ENCODE peak calls at places on chromosomes 2 and 18, in four cellular contexts. W, A, T and J are unnamed samples. For H3K36me3, the result is how much of the 10 kb centered on the place peaks cover.

GRCh38 chr2:160613466-160614153 is 120.0 kb upstream of the RBMS1 start:
- DNase-seq in T (no peak), A (peak), W (peak), J (peak)

GRCh38 chr2:28293416-28293815 is 99.2 kb upstream of the FOSL2 start:
- DNase-seq in W (no peak), T (no peak), A (no peak), J (peak)

GRCh38 chr2:226738821-226739507 is 60.7 kb downstream of the IRS1 start:
- DNase-seq in T (no peak), W (no peak), A (no peak), J (no peak)

GRCh38 chr18:46550609-46551008 is 106.4 kb downstream of the LOXHD1 start:
- DNase-seq in W (no peak), A (no peak), T (no peak), J (no peak)

GRCh38 chr2:73101626-73102256 is 11.0 kb downstream of the RAB11FIP5 start:
- DNase-seq in A (no peak), T (no peak), W (peak), J (no peak)

GRCh38 chr2:159996792-159997546 is 65.4 kb downstream of the PLA2R1 start:
- DNase-seq in T (no peak), A (peak), W (peak), J (no peak)

GRCh38 chr2:85435220-85435958 is 16.9 kb downstream of the SH2D6 start:
- DNase-seq in A (no peak), T (no peak), W (no peak), J (no peak)

GRCh38 chr18:50967714-50968661 is at the start of gene ELAC1:
- DNase-seq in T (peak), A (peak), W (peak), J (peak)

GRCh38 chr2:2331905-2332280 is 818 bp upstream of the MYT1L start:
- DNase-seq in T (no peak), A (no peak), W (no peak), J (no peak)

DNA sequence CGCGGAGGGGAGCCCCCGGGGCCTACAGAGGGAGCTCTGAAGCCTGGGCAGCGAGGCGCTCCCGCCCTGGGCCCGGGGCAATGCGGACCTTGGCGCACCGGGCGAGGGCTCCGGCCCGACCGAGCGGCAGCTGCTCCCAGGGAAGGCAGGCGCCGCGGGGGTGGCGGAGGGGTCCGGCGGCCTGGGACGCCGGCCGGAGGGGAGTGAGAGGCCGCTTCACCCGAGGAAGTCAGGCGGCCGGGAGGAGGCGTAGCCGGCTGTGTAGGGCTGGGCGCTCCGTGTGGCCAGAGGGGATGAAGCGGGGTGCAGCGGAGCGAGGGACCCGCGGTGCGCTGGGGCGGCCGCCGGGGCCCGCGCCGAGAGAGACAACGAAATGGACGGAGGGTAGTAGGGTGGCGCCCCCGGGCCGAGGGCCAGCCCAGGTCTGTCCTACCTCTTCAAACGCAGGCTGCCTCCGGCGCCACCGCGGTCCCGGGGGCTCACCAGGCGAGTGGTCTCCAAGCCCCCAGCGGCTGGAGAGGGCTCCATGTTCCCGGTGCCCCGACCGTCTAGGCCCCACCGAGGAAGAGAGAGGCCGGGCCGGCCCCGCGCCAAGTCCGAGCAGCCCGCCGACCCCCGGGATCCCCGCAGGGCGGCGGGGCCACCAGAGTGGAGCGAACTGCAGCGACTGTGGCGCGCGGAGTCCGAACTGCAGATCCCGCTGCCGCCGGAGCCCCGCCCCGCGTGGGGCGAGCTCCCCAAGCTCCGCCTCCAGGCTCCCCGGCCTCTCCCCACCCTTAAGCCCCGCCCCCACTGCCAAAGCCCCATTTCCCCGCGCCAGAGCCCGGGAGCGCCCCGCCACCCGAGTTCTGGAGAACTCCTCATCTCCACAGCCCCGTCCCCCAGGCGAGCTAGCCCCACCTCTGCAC is at the start of gene SLC30A3:
- DNase-seq in T (peak), A (peak), W (no peak), J (peak)
- H3K9ac ChIP-seq in T (no peak), A (no peak), W (no peak), J (no peak)

GRCh38 chr2:10792660-10793400 is 19.8 kb downstream of the PDIA6 start:
- DNase-seq in A (no peak), T (no peak), W (no peak), J (no peak)
- TF ChIP-seq CTCF in A (no peak), T (no peak), W (no peak), J (no peak)

DNA sequence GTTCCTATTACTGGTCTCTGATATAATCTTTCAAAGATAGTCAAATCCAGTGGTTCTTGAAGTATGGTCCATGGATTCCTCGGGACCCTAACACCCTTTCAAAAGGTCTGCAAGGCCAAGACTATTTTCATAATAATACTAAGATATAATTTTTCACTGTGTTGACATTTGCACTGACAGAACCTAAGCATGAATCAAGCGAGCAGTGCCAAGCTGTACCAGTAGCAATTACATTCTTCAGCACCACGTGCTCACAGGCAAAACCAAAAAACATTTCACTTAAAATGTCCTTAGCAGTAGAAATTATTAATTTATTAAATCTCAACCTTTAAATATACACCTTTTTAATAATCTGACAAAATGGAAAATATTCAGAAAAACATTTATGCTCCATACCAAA is 59.1 kb downstream of the EIF2AK3 start:
- DNase-seq in T (no peak), A (no peak), W (no peak), J (no peak)
- H3K36me3 ChIP-seq in T (under half), A (under half), W (under half), J (under half)

GRCh38 chr2:127631997-127632581 is 13.9 kb upstream of the GPR17 start:
- DNase-seq in T (no peak), A (no peak), W (no peak), J (no peak)
- H3K9ac ChIP-seq in T (no peak), A (no peak), W (no peak), J (no peak)

GRCh38 chr2:10142640-10142965 is 20.1 kb downstream of the RRM2 start:
- DNase-seq in A (no peak), T (no peak), W (no peak), J (no peak)
- TF ChIP-seq CTCF in A (no peak), T (no peak), W (no peak), J (no peak)